ENCODE peak calls at places on chromosomes 1 and 21, in seven cellular contexts. One of them, this sample, is unnamed.
A peak's percentile ranks its signal among the peaks of the same experiment; 100 is the strongest.

GRCh38 chr1:40344597-40344996 is 27.5 kb upstream of the COL9A2 start:
- DNase-seq in tibial artery: peak; percentile 75
- DNase-seq in prostate gland: peak; percentile 14
- DNase-seq in PC-3: no peak
- DNase-seq in uterus: no peak
- DNase-seq in effector memory CD4-positive, alpha-beta T cell: no peak
- DNase-seq in lower lobe of right lung: peak; percentile 76
- DNase-seq in this sample: no peak

GRCh38 chr1:44059956-44060355 is 28.7 kb upstream of the SLC6A9 start:
- DNase-seq in tibial artery: no peak
- DNase-seq in prostate gland: no peak
- DNase-seq in PC-3: peak; percentile 64
- DNase-seq in uterus: no peak
- DNase-seq in effector memory CD4-positive, alpha-beta T cell: no peak
- DNase-seq in lower lobe of right lung: no peak
- DNase-seq in this sample: no peak

GRCh38 chr1:9239622-9240401 is 5.2 kb downstream of the H6PD start:
- DNase-seq in tibial artery: peak; percentile 59
- DNase-seq in prostate gland: no peak
- DNase-seq in PC-3: no peak
- DNase-seq in uterus: peak; percentile 66
- DNase-seq in effector memory CD4-positive, alpha-beta T cell: no peak
- DNase-seq in lower lobe of right lung: peak; percentile 81
- DNase-seq in this sample: peak; percentile 64

GRCh38 chr1:243375596-243375995 is 119.8 kb downstream of the SDCCAG8 start:
- DNase-seq in tibial artery: no peak
- DNase-seq in prostate gland: no peak
- DNase-seq in PC-3: no peak
- DNase-seq in uterus: no peak
- DNase-seq in effector memory CD4-positive, alpha-beta T cell: no peak
- DNase-seq in lower lobe of right lung: no peak
- DNase-seq in this sample: no peak

GRCh38 chr21:43034098-43034497 is 41.5 kb downstream of the CBS start:
- DNase-seq in tibial artery: no peak
- DNase-seq in prostate gland: no peak
- DNase-seq in PC-3: peak; percentile 48
- DNase-seq in uterus: no peak
- DNase-seq in effector memory CD4-positive, alpha-beta T cell: no peak
- DNase-seq in lower lobe of right lung: no peak
- DNase-seq in this sample: no peak

GRCh38 chr21:17793675-17794123 is 25.5 kb downstream of the C21orf91 start:
- DNase-seq in tibial artery: no peak
- DNase-seq in prostate gland: no peak
- DNase-seq in PC-3: no peak
- DNase-seq in uterus: no peak
- DNase-seq in effector memory CD4-positive, alpha-beta T cell: no peak
- DNase-seq in lower lobe of right lung: no peak
- DNase-seq in this sample: no peak

GRCh38 chr1:28437924-28438699 is 67.7 kb upstream of the RCC1 start:
- DNase-seq in tibial artery: peak; percentile 83
- DNase-seq in prostate gland: peak; percentile 93
- DNase-seq in PC-3: peak; percentile 97
- DNase-seq in uterus: peak; percentile 56
- DNase-seq in effector memory CD4-positive, alpha-beta T cell: no peak
- DNase-seq in lower lobe of right lung: peak; percentile 84
- DNase-seq in this sample: no peak

GRCh38 chr21:31132574-31133242 is 94.4 kb upstream of the KRTAP19-8 start:
- DNase-seq in tibial artery: no peak
- DNase-seq in prostate gland: no peak
- DNase-seq in PC-3: no peak
- DNase-seq in uterus: no peak
- DNase-seq in effector memory CD4-positive, alpha-beta T cell: peak; percentile 28
- DNase-seq in lower lobe of right lung: no peak
- DNase-seq in this sample: peak; percentile 93

GRCh38 chr1:65479805-65480204 is 59.3 kb downstream of the LEPR start:
- DNase-seq in tibial artery: no peak
- DNase-seq in prostate gland: no peak
- DNase-seq in PC-3: no peak
- DNase-seq in uterus: no peak
- DNase-seq in effector memory CD4-positive, alpha-beta T cell: no peak
- DNase-seq in lower lobe of right lung: no peak
- DNase-seq in this sample: no peak

GRCh38 chr1:116365353-116365780 is 7.7 kb upstream of the ATP1A1 start:
- DNase-seq in tibial artery: no peak
- DNase-seq in prostate gland: no peak
- DNase-seq in PC-3: no peak
- DNase-seq in uterus: no peak
- DNase-seq in effector memory CD4-positive, alpha-beta T cell: no peak
- DNase-seq in lower lobe of right lung: no peak
- DNase-seq in this sample: no peak

GRCh38 chr21:25457411-25457810 is 149.9 kb downstream of the MRPL39 start:
- DNase-seq in tibial artery: no peak
- DNase-seq in prostate gland: no peak
- DNase-seq in PC-3: peak; percentile 77
- DNase-seq in uterus: no peak
- DNase-seq in effector memory CD4-positive, alpha-beta T cell: no peak
- DNase-seq in lower lobe of right lung: no peak
- DNase-seq in this sample: peak; percentile 69

GRCh38 chr1:1923681-1924000 is 4.6 kb upstream of the TMEM52 start:
- DNase-seq in tibial artery: no peak
- DNase-seq in prostate gland: no peak
- DNase-seq in PC-3: no peak
- DNase-seq in uterus: no peak
- DNase-seq in effector memory CD4-positive, alpha-beta T cell: no peak
- DNase-seq in lower lobe of right lung: no peak
- DNase-seq in this sample: no peak

GRCh38 chr1:175338447-175339135 is 146.0 kb upstream of the KIAA0040 start:
- DNase-seq in tibial artery: no peak
- DNase-seq in prostate gland: no peak
- DNase-seq in PC-3: peak; percentile 46
- DNase-seq in uterus: no peak
- DNase-seq in effector memory CD4-positive, alpha-beta T cell: no peak
- DNase-seq in lower lobe of right lung: no peak
- DNase-seq in this sample: peak; percentile 45

GRCh38 chr1:175857756-175858155 is 114.4 kb upstream of the TNR start:
- DNase-seq in tibial artery: no peak
- DNase-seq in prostate gland: no peak
- DNase-seq in PC-3: no peak
- DNase-seq in uterus: no peak
- DNase-seq in effector memory CD4-positive, alpha-beta T cell: no peak
- DNase-seq in lower lobe of right lung: no peak
- DNase-seq in this sample: no peak

GRCh38 chr1:173478099-173478555 is 992 bp downstream of the PRDX6 start:
- DNase-seq in tibial artery: peak; percentile 77
- DNase-seq in prostate gland: peak; percentile 67
- DNase-seq in PC-3: peak; percentile 90
- DNase-seq in uterus: peak; percentile 62
- DNase-seq in effector memory CD4-positive, alpha-beta T cell: no peak
- DNase-seq in lower lobe of right lung: peak; percentile 71
- DNase-seq in this sample: no peak

GRCh38 chr1:15426492-15427279 is 11.6 kb upstream of the CTRC start:
- DNase-seq in tibial artery: no peak
- DNase-seq in prostate gland: peak; percentile 58
- DNase-seq in PC-3: peak; percentile 51
- DNase-seq in uterus: peak; percentile 63
- DNase-seq in effector memory CD4-positive, alpha-beta T cell: no peak
- DNase-seq in lower lobe of right lung: no peak
- DNase-seq in this sample: no peak

GRCh38 chr1:155226910-155227260 is 18.4 kb downstream of the MTX1 start:
- DNase-seq in tibial artery: peak; percentile 56
- DNase-seq in prostate gland: no peak
- DNase-seq in PC-3: peak; percentile 55
- DNase-seq in uterus: no peak
- DNase-seq in effector memory CD4-positive, alpha-beta T cell: no peak
- DNase-seq in lower lobe of right lung: peak; percentile 78
- DNase-seq in this sample: no peak

GRCh38 chr1:43541721-43542401 is 11.2 kb downstream of the PTPRF start:
- DNase-seq in tibial artery: peak; percentile 83
- DNase-seq in prostate gland: peak; percentile 92
- DNase-seq in PC-3: no peak
- DNase-seq in uterus: peak; percentile 76
- DNase-seq in effector memory CD4-positive, alpha-beta T cell: no peak
- DNase-seq in lower lobe of right lung: peak; percentile 79
- DNase-seq in this sample: no peak

GRCh38 chr1:203172184-203173115 is 3.2 kb downstream of the MYBPH start:
- DNase-seq in tibial artery: no peak
- DNase-seq in prostate gland: peak; percentile 25
- DNase-seq in PC-3: peak; percentile 81
- DNase-seq in uterus: no peak
- DNase-seq in effector memory CD4-positive, alpha-beta T cell: no peak
- DNase-seq in lower lobe of right lung: peak; percentile 72
- DNase-seq in this sample: peak; percentile 34

GRCh38 chr21:35989185-35989735 is 71.1 kb downstream of the SETD4 start:
- DNase-seq in tibial artery: peak; percentile 79
- DNase-seq in prostate gland: no peak
- DNase-seq in PC-3: no peak
- DNase-seq in uterus: no peak
- DNase-seq in effector memory CD4-positive, alpha-beta T cell: no peak
- DNase-seq in lower lobe of right lung: peak; percentile 64
- DNase-seq in this sample: no peak

GRCh38 chr1:172496678-172497077 is 36.3 kb upstream of the SUCO start:
- DNase-seq in tibial artery: no peak
- DNase-seq in prostate gland: no peak
- DNase-seq in PC-3: no peak
- DNase-seq in uterus: no peak
- DNase-seq in effector memory CD4-positive, alpha-beta T cell: no peak
- DNase-seq in lower lobe of right lung: no peak
- DNase-seq in this sample: no peak

GRCh38 chr21:41941941-41942340 is 11.9 kb downstream of the C2CD2 start:
- DNase-seq in tibial artery: no peak
- DNase-seq in prostate gland: no peak
- DNase-seq in PC-3: no peak
- DNase-seq in uterus: no peak
- DNase-seq in effector memory CD4-positive, alpha-beta T cell: no peak
- DNase-seq in lower lobe of right lung: no peak
- DNase-seq in this sample: no peak

GRCh38 chr21:26788783-26789182 is 56.4 kb downstream of the ADAMTS1 start:
- DNase-seq in tibial artery: peak; percentile 68
- DNase-seq in prostate gland: no peak
- DNase-seq in PC-3: no peak
- DNase-seq in uterus: peak; percentile 67
- DNase-seq in effector memory CD4-positive, alpha-beta T cell: no peak
- DNase-seq in lower lobe of right lung: no peak
- DNase-seq in this sample: no peak

GRCh38 chr1:150010388-150011115 is at the start of gene OTUD7B:
- DNase-seq in tibial artery: peak; percentile 83
- DNase-seq in prostate gland: peak; percentile 85
- DNase-seq in PC-3: peak; percentile 94
- DNase-seq in uterus: peak; percentile 91
- DNase-seq in effector memory CD4-positive, alpha-beta T cell: peak; percentile 31
- DNase-seq in lower lobe of right lung: peak; percentile 91
- DNase-seq in this sample: peak; percentile 49
- H3K27me3 ChIP-seq in tibial artery: no peaks in the 10 kb centered on the region
- H3K27me3 ChIP-seq in prostate gland: no peaks in the 10 kb centered on the region
- H3K27me3 ChIP-seq in PC-3: no peaks in the 10 kb centered on the region
- H3K27me3 ChIP-seq in uterus: no peaks in the 10 kb centered on the region
- H3K27me3 ChIP-seq in effector memory CD4-positive, alpha-beta T cell: no peaks in the 10 kb centered on the region
- H3K27me3 ChIP-seq in lower lobe of right lung: no peaks in the 10 kb centered on the region
- H3K27me3 ChIP-seq in this sample: no peaks in the 10 kb centered on the region

DNA sequence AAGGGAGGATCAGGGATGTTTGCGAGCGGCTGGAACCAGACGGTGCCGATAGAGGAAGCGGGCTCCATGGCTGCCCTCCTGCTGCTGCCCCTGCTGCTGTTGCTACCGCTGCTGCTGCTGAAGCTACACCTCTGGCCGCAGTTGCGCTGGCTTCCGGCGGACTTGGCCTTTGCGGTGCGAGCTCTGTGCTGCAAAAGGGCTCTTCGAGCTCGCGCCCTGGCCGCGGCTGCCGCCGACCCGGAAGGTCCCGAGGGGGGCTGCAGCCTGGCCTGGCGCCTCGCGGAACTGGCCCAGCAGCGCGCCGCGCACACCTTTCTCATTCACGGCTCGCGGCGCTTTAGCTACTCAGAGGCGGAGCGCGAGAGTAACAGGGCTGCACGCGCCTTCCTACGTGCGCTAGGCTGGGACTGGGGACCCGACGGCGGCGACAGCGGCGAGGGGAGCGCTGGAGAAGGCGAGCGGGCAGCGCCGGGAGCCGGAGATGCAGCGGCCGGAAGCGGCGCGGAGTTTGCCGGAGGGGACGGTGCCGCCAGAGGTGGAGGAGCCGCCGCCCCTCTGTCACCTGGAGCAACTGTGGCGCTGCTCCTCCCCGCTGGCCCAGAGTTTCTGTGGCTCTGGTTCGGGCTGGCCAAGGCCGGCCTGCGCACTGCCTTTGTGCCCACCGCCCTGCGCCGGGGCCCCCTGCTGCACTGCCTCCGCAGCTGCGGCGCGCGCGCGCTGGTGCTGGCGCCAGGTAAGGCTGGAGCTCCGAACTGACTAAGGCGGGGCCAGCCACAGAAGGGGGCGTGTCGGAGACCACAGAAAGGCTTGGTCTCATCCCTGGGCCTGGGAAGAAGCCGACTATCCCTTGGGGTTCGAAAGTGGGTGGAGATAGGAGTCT is 465 bp downstream of the SLC27A3 start:
- DNase-seq in tibial artery: peak; percentile 84
- DNase-seq in prostate gland: peak; percentile 73
- DNase-seq in PC-3: peak; percentile 79
- DNase-seq in uterus: peak; percentile 86
- DNase-seq in effector memory CD4-positive, alpha-beta T cell: peak; percentile 31
- DNase-seq in lower lobe of right lung: peak; percentile 89
- DNase-seq in this sample: peak; percentile 55
- H3K27ac ChIP-seq in tibial artery: peak overlapping the region; percentile 93
- H3K27ac ChIP-seq in prostate gland: peak overlapping the region; percentile 85
- H3K27ac ChIP-seq in PC-3: no peak overlapping the region
- H3K27ac ChIP-seq in uterus: peak overlapping the region; percentile 86
- H3K27ac ChIP-seq in effector memory CD4-positive, alpha-beta T cell: peak overlapping the region; percentile 51
- H3K27ac ChIP-seq in lower lobe of right lung: peak overlapping the region; percentile 89
- H3K27ac ChIP-seq in this sample: peak overlapping the region; percentile 47

GRCh38 chr1:66532798-66533783 is 862 bp upstream of the SGIP1 start:
- DNase-seq in tibial artery: peak; percentile 25
- DNase-seq in prostate gland: no peak
- DNase-seq in PC-3: no peak
- DNase-seq in uterus: peak; percentile 46
- DNase-seq in effector memory CD4-positive, alpha-beta T cell: no peak
- DNase-seq in lower lobe of right lung: peak; percentile 47
- DNase-seq in this sample: no peak
- H3K4me3 ChIP-seq in tibial artery: peak overlapping the region; percentile 61
- H3K4me3 ChIP-seq in prostate gland: peak overlapping the region; percentile 23
- H3K4me3 ChIP-seq in PC-3: no peak overlapping the region
- H3K4me3 ChIP-seq in uterus: peak overlapping the region; percentile 36
- H3K4me3 ChIP-seq in effector memory CD4-positive, alpha-beta T cell: peak overlapping the region; percentile 36
- H3K4me3 ChIP-seq in lower lobe of right lung: peak overlapping the region; percentile 50
- H3K4me3 ChIP-seq in this sample: peak overlapping the region; percentile 17

GRCh38 chr1:157384252-157384651 is 168.1 kb downstream of the FCRL5 start:
- DNase-seq in tibial artery: no peak
- DNase-seq in prostate gland: no peak
- DNase-seq in PC-3: no peak
- DNase-seq in uterus: no peak
- DNase-seq in effector memory CD4-positive, alpha-beta T cell: no peak
- DNase-seq in lower lobe of right lung: no peak
- DNase-seq in this sample: no peak

GRCh38 chr1:157390646-157391045 is 161.7 kb downstream of the FCRL5 start:
- DNase-seq in tibial artery: no peak
- DNase-seq in prostate gland: no peak
- DNase-seq in PC-3: peak; percentile 72
- DNase-seq in uterus: no peak
- DNase-seq in effector memory CD4-positive, alpha-beta T cell: no peak
- DNase-seq in lower lobe of right lung: no peak
- DNase-seq in this sample: no peak

GRCh38 chr1:157382351-157382750 is 170.0 kb downstream of the FCRL5 start:
- DNase-seq in tibial artery: no peak
- DNase-seq in prostate gland: no peak
- DNase-seq in PC-3: no peak
- DNase-seq in uterus: no peak
- DNase-seq in effector memory CD4-positive, alpha-beta T cell: no peak
- DNase-seq in lower lobe of right lung: no peak
- DNase-seq in this sample: no peak

GRCh38 chr1:157388057-157388456 is 164.3 kb downstream of the FCRL5 start:
- DNase-seq in tibial artery: no peak
- DNase-seq in prostate gland: no peak
- DNase-seq in PC-3: no peak
- DNase-seq in uterus: no peak
- DNase-seq in effector memory CD4-positive, alpha-beta T cell: no peak
- DNase-seq in lower lobe of right lung: no peak
- DNase-seq in this sample: no peak
- H3K27me3 ChIP-seq in tibial artery: peaks cover 2% of the 10 kb centered on the region
- H3K27me3 ChIP-seq in prostate gland: no peaks in the 10 kb centered on the region
- H3K27me3 ChIP-seq in PC-3: peaks cover 34% of the 10 kb centered on the region
- H3K27me3 ChIP-seq in uterus: no peaks in the 10 kb centered on the region
- H3K27me3 ChIP-seq in effector memory CD4-positive, alpha-beta T cell: no peaks in the 10 kb centered on the region
- H3K27me3 ChIP-seq in lower lobe of right lung: peaks cover 5% of the 10 kb centered on the region
- H3K27me3 ChIP-seq in this sample: no peaks in the 10 kb centered on the region

This sample was measured in CD4-positive, alpha-beta memory T cell.